ENCODE peak calls at places on chromosomes 12 and 14, in nine cellular contexts. Q is CD4-positive, alpha-beta T cell; W is psoas muscle; F is A549; M is lung; I is cardiac muscle cell; L is AG04450; V is ovary; J is stomach. O is an unnamed sample.

GRCh38 chr14:68924392-68925158 is 54.5 kb downstream of the ACTN1 start:
- DNase-seq in L (no peak), J (no peak), Q (no peak), W (no peak), V (no peak), F (no peak), I (no peak), M (no peak), O (no peak)

GRCh38 chr12:96241484-96242256 is 47.5 kb downstream of the ELK3 start:
- DNase-seq in I (peak), V (no peak), Q (peak), J (no peak), W (peak), M (no peak), L (no peak), F (peak), O (no peak)

GRCh38 chr14:99604766-99605298 is 825 bp upstream of the CCDC85C start:
- DNase-seq in F (peak), L (no peak), J (no peak), I (peak), Q (peak), V (peak), W (no peak), M (no peak), O (no peak)

GRCh38 chr12:19402743-19403400 is 36.4 kb upstream of the AEBP2 start:
- DNase-seq in W (peak), F (peak), V (no peak), L (no peak), I (peak), J (peak), Q (no peak), M (peak), O (no peak)

GRCh38 chr14:103693514-103693913 is 21.7 kb downstream of the XRCC3 start:
- DNase-seq in M (peak), L (no peak), Q (no peak), J (peak), V (peak), I (no peak), F (no peak), W (no peak), O (no peak)

GRCh38 chr12:29350080-29350479 is 30.9 kb downstream of the ERGIC2 start:
- DNase-seq in I (peak), Q (no peak), L (no peak), J (no peak), V (no peak), M (no peak), F (peak), W (no peak), O (no peak)

GRCh38 chr12:16482726-16483125 is 123.2 kb downstream of the LMO3 start:
- DNase-seq in V (no peak), M (no peak), L (no peak), Q (no peak), F (no peak), I (no peak), W (no peak), J (no peak), O (no peak)

GRCh38 chr12:17333287-17333686 is 727.3 kb upstream of the LMO3 start:
- DNase-seq in Q (no peak), W (no peak), F (peak), I (no peak), V (no peak), L (no peak), M (no peak), J (no peak), O (no peak)

GRCh38 chr14:87698496-87698895 is 294.5 kb downstream of the GALC start:
- DNase-seq in J (no peak), M (no peak), L (no peak), W (no peak), Q (no peak), F (no peak), V (no peak), I (no peak), O (no peak)

GRCh38 chr14:102605026-102605425 is 12.6 kb downstream of the RCOR1 start:
- DNase-seq in L (no peak), V (no peak), I (no peak), F (no peak), Q (no peak), W (no peak), M (peak), J (no peak), O (no peak)

GRCh38 chr14:69129264-69129880 is 23.5 kb downstream of the DCAF5 start:
- DNase-seq in Q (peak), F (peak), W (peak), I (peak), J (peak), V (peak), L (peak), M (peak), O (no peak)

GRCh38 chr14:104757238-104757585 is 4.3 kb downstream of the SIVA1 start:
- DNase-seq in Q (no peak), I (no peak), L (no peak), V (no peak), W (no peak), F (no peak), J (no peak), M (no peak), O (no peak)

GRCh38 chr14:95098984-95099599 is 58.2 kb downstream of the DICER1 start:
- DNase-seq in J (peak), Q (peak), L (peak), W (peak), F (peak), I (peak), V (peak), M (peak), O (no peak)

GRCh38 chr12:68175566-68176033 is 16.1 kb upstream of the IFNG start:
- DNase-seq in M (no peak), Q (peak), J (no peak), W (no peak), I (no peak), V (no peak), F (no peak), L (no peak), O (no peak)

DNA sequence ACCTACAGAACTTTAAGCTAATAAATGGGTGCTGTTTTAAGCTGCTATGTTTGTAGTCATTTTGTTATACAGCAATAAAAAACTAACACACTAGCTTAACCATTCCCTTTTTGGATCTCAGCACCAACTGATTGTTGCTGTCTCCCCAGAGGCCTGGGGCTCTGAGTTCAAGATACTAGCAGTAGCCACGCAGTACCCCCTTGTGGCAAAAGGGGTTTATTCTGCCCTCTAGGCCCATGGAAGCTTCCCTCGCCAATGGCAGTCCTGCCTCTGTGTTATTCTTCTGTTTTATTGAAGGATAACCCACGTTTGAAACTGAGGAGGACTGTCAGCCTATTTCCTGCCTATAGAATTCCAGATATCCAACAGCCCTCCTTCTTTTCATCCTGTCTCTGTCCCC is 455.3 kb upstream of the ATP2B1 start:
- DNase-seq in Q (no peak), J (no peak), F (peak), V (no peak), M (no peak), I (no peak), W (no peak), L (no peak), O (no peak)
- TF ChIP-seq CTCF in Q (no peak), J (no peak), F (no peak), V (no peak), M (no peak), I (no peak), W (no peak), L (no peak), O (no peak)

GRCh38 chr14:67821121-67821520 is 1.5 kb downstream of the RAD51B start:
- DNase-seq in J (no peak), W (no peak), Q (no peak), V (no peak), F (no peak), L (no peak), M (no peak), I (no peak), O (no peak)
- H3K27ac ChIP-seq in J (no peak), W (no peak), Q (no peak), V (no peak), F (no peak), L (no peak), M (no peak), I (no peak), O (peak)

DNA sequence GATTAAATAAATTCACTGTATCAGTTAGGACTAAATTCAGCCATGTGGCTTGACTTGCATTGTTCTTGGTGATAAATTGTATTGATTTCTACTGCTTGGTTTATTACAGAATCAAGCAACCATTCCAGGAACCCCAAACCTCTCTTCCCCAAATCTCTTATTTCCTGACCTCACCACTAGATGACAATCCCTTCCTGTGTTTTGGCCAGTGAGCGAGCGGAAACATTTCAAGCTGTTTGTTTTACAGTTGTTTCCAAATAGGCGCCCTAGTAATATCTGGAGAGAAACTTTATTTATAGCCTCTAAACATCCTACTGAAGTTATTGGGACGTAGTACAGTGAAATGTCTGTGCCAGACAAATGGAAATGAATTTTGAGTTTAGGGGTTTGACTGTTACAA is 161.1 kb downstream of the SNAPC1 start:
- DNase-seq in I (peak), V (no peak), F (no peak), W (no peak), L (peak), M (no peak), Q (no peak), J (no peak), O (no peak)
- TF ChIP-seq CTCF in I (peak), V (no peak), F (no peak), W (no peak), L (peak), M (no peak), Q (no peak), J (no peak), O (peak)

GRCh38 chr14:96702831-96703230 is 94.4 kb upstream of the VRK1 start:
- DNase-seq in W (no peak), L (no peak), M (no peak), F (no peak), I (no peak), J (no peak), V (no peak), Q (no peak), O (no peak)
- H3K27ac ChIP-seq in W (no peak), L (no peak), M (no peak), F (no peak), I (no peak), J (no peak), V (no peak), Q (no peak), O (no peak)

GRCh38 chr14:91320266-91320665 is 75.8 kb upstream of the GPR68 start:
- DNase-seq in I (no peak), M (no peak), W (no peak), L (no peak), F (no peak), V (no peak), Q (no peak), J (no peak), O (no peak)

GRCh38 chr14:91316761-91317160 is 72.3 kb upstream of the GPR68 start:
- DNase-seq in W (no peak), L (no peak), V (no peak), M (no peak), Q (no peak), F (no peak), J (no peak), I (no peak), O (no peak)

GRCh38 chr14:91318911-91319310 is 74.4 kb upstream of the GPR68 start:
- DNase-seq in J (no peak), F (no peak), L (no peak), I (no peak), Q (no peak), V (no peak), M (no peak), W (no peak), O (no peak)

GRCh38 chr14:91315844-91316267 is 71.4 kb upstream of the GPR68 start:
- DNase-seq in Q (peak), F (no peak), V (no peak), J (peak), M (no peak), I (no peak), W (no peak), L (no peak), O (no peak)

DNA sequence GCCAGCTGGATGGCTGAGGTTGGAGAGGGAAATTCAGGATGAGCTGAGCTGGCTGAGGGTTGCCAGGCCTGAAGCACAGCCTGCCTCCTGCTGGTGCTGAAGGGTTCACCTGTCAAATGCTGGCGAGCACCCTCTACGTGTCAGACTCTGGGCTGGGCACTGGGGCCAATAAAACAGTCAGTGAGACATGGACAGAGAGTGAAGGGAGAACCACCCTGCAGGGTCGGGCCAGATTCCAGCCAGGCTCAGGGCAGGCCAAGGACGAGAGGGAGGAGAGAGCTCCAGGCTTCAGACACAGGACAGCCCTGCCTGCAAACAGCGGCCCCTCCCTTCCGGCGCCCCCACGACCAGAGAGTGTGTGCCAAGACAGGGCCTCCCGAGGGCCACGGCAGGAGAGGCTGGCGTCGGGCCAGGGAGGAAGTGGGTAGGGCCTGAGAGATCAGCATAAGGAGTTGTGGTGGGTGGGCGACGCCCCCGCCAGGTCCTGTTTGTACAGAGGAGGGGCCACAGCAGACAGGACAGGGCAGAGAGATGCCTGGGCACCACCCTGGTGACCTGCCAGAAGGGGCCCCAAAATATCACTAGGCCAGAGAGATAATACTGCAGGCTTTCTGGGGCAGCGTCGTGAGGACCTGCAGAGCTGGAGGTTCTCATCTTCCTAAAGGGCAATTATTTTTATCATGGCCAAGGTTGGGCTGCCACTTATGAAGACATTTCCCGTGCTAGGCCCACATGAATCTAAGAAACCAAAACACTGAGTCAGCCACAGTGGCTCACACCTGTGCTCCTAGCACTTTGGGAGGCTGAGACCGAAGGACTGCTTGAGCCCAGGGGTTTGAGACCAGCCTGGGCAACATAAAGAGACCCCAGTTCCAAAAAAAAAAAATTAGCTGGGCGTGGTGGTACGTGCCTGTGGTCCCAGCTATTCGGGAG is 73.1 kb upstream of the GPR68 start:
- DNase-seq in F (no peak), I (peak), W (peak), M (peak), L (no peak), J (peak), Q (peak), V (peak), O (no peak)
- TF ChIP-seq CTCF in F (no peak), I (peak), W (no peak), M (no peak), L (no peak), J (no peak), Q (peak), V (no peak), O (no peak)

DNA sequence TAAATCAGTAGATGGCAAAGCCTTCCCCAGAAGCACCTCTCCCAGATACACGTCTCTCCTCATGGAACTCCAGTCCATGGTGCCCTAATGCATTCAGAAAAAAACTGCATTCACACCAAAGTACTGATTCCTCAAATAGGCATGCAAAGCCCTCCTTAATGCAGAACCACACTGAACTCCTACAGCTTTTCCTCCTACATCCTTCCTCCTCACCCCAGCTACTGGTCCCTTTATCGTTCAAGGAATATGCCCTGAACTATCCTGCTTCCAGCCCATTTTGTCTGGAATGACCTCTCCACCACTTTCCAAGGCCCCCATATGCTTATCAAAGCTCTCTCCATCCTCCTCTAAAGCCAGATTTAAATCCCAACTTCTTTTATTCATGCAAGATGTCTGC is 21.3 kb downstream of the SMUG1 start:
- DNase-seq in V (no peak), J (no peak), M (no peak), F (no peak), L (no peak), I (no peak), W (no peak), Q (no peak), O (no peak)
- H3K27ac ChIP-seq in V (peak), J (no peak), M (no peak), F (no peak), L (no peak), I (no peak), W (no peak), Q (no peak), O (no peak)

GRCh38 chr12:102095677-102096263 is 24.1 kb downstream of the NUP37 start:
- DNase-seq in F (peak), Q (no peak), V (no peak), I (peak), L (no peak), M (no peak), W (no peak), J (no peak), O (no peak)
- TF ChIP-seq CTCF in F (peak), Q (peak), V (no peak), I (peak), L (peak), M (no peak), W (peak), J (peak), O (no peak)

O was measured in vagina.